ENCODE peak calls at places on chromosome 22, in nine cellular contexts. Q, H, N, U, C, J, F, B and R are unnamed samples.

GRCh38 chr22:31954535-31955326 is 10.4 kb downstream of the YWHAH start:
- DNase-seq in Q (no peak), H (no peak), N (peak), U (no peak), C (no peak), J (no peak), F (no peak), B (no peak), R (no peak)

GRCh38 chr22:23101524-23101923 is 31.2 kb downstream of the GNAZ start:
- DNase-seq in Q (no peak), H (no peak), N (no peak), U (no peak), C (no peak), J (no peak), F (no peak), B (no peak), R (no peak)

GRCh38 chr22:36540867-36541642 is 12.1 kb upstream of the EIF3D start:
- DNase-seq in Q (no peak), H (no peak), N (no peak), U (no peak), C (peak), J (no peak), F (peak), B (no peak), R (no peak)

GRCh38 chr22:48837341-48837935 is 990.2 kb downstream of the BRD1 start:
- DNase-seq in Q (no peak), H (no peak), N (no peak), U (no peak), C (peak), J (no peak), F (no peak), B (no peak), R (no peak)

GRCh38 chr22:24148586-24148985 is 32.7 kb upstream of the SUSD2 start:
- DNase-seq in Q (no peak), H (no peak), N (no peak), U (no peak), C (no peak), J (no peak), F (no peak), B (no peak), R (no peak)

GRCh38 chr22:33853200-33854097 is 66.8 kb downstream of the LARGE1 start:
- DNase-seq in Q (peak), H (no peak), N (peak), U (peak), C (peak), J (no peak), F (peak), B (peak), R (peak)

GRCh38 chr22:25098445-25099081 is 101.1 kb upstream of the CRYBB3 start:
- DNase-seq in Q (no peak), H (no peak), N (no peak), U (no peak), C (no peak), J (no peak), F (no peak), B (no peak), R (no peak)

GRCh38 chr22:23523746-23524145 is 56.3 kb downstream of the IGLL1 start:
- DNase-seq in Q (no peak), H (no peak), N (no peak), U (no peak), C (no peak), J (no peak), F (no peak), B (no peak), R (no peak)

GRCh38 chr22:48531721-48532435 is 1295.8 kb downstream of the BRD1 start:
- DNase-seq in Q (no peak), H (no peak), N (no peak), U (peak), C (no peak), J (no peak), F (no peak), B (peak), R (no peak)

GRCh38 chr22:49149721-49150608 is 677.7 kb downstream of the BRD1 start:
- DNase-seq in Q (no peak), H (no peak), N (no peak), U (no peak), C (no peak), J (no peak), F (no peak), B (no peak), R (no peak)